ENCODE peak calls at places on chromosomes 11 and 22, in nine cellular contexts. U is RWPE1, M is activated T-cell treated with anti-CD3 and anti-CD28 coated beads for 1 hour, B is fibroblast of the aortic adventitia, R is NCI-H2029, W is kidney epithelial cell, L is upper lobe of right lung, X is head of caudate nucleus, K is H9. F is an unnamed sample.

GRCh38 chr11:110573411-110573810 is 138.8 kb downstream of the ARHGAP20 start:
- DNase-seq in U (no peak), M (no peak), B (no peak), R (no peak), W (no peak), L (no peak), X (no peak), K (no peak), F (no peak)

GRCh38 chr22:39907035-39907434 is 6.2 kb downstream of the GRAP2 start:
- DNase-seq in U (no peak), M (no peak), B (no peak), R (no peak), W (no peak), L (no peak), X (no peak), K (no peak), F (no peak)

GRCh38 chr11:133052537-133052936 is 479.8 kb downstream of the OPCML start:
- DNase-seq in U (no peak), M (no peak), B (no peak), R (no peak), W (no peak), L (no peak), X (no peak), K (no peak), F (no peak)

GRCh38 chr11:12066056-12066798 is 44.2 kb upstream of the MICAL2 start:
- DNase-seq in U (peak; percentile 88), M (no peak), B (peak; percentile 89), R (no peak), W (peak; percentile 99), L (no peak), X (no peak), K (no peak), F (peak; percentile 96)

GRCh38 chr11:126290887-126291286 is 8.0 kb downstream of the TIRAP start:
- DNase-seq in U (no peak), M (no peak), B (no peak), R (no peak), W (no peak), L (no peak), X (no peak), K (no peak), F (no peak)

GRCh38 chr11:130055637-130056036 is 14.1 kb upstream of the APLP2 start:
- DNase-seq in U (peak; percentile 29), M (no peak), B (peak; percentile 79), R (no peak), W (no peak), L (no peak), X (no peak), K (no peak), F (peak; percentile 57)

GRCh38 chr11:57459112-57460016 is 964 bp upstream of the RTN4RL2 start:
- DNase-seq in U (no peak), M (no peak), B (no peak), R (no peak), W (no peak), L (no peak), X (no peak), K (peak; percentile 39), F (no peak)

GRCh38 chr11:13535819-13536218 is 40.0 kb upstream of the PTH start:
- DNase-seq in U (no peak), M (no peak), B (no peak), R (no peak), W (no peak), L (no peak), X (no peak), K (no peak), F (peak; percentile 12)

GRCh38 chr11:75270896-75271415 is 30.4 kb downstream of the TPBGL start:
- DNase-seq in U (peak; percentile 42), M (no peak), B (peak; percentile 23), R (no peak), W (no peak), L (peak; percentile 18), X (no peak), K (no peak), F (peak; percentile 27)

GRCh38 chr22:17920145-17920605 is 104.2 kb downstream of the MICAL3 start:
- DNase-seq in U (peak; percentile 58), M (no peak), B (peak; percentile 32), R (peak; percentile 57), W (no peak), L (no peak), X (no peak), K (peak; percentile 68), F (peak; percentile 51)

GRCh38 chr11:35619030-35619753 is 932 bp downstream of the FJX1 start:
- DNase-seq in U (peak; percentile 33), M (no peak), B (no peak), R (peak; percentile 49), W (no peak), L (peak; percentile 66), X (peak; percentile 16), K (peak; percentile 74), F (peak; percentile 57)

GRCh38 chr11:8220261-8221024 is 43.2 kb downstream of the LMO1 start:
- DNase-seq in U (no peak), M (no peak), B (no peak), R (no peak), W (no peak), L (no peak), X (no peak), K (no peak), F (no peak)

GRCh38 chr22:30159561-30160353 is 79.5 kb downstream of the HORMAD2 start:
- DNase-seq in U (peak; percentile 9), M (no peak), B (peak; percentile 84), R (no peak), W (peak; percentile 56), L (no peak), X (no peak), K (no peak), F (peak; percentile 65)

GRCh38 chr11:62542750-62543567 is 3.6 kb downstream of the AHNAK start:
- DNase-seq in U (peak; percentile 67), M (peak; percentile 65), B (peak; percentile 86), R (peak; percentile 70), W (no peak), L (peak; percentile 89), X (peak; percentile 70), K (peak; percentile 86), F (peak; percentile 82)

GRCh38 chr11:120707098-120707497 is 195.6 kb downstream of the GRIK4 start:
- DNase-seq in U (no peak), M (no peak), B (no peak), R (no peak), W (peak; percentile 49), L (no peak), X (no peak), K (no peak), F (no peak)

GRCh38 chr22:24039046-24039445 is 27.9 kb downstream of the CABIN1 start:
- DNase-seq in U (no peak), M (no peak), B (no peak), R (no peak), W (no peak), L (no peak), X (no peak), K (no peak), F (no peak)

GRCh38 chr22:41177040-41177625 is 28.0 kb upstream of the L3MBTL2 start:
- DNase-seq in U (no peak), M (no peak), B (no peak), R (no peak), W (no peak), L (no peak), X (no peak), K (no peak), F (no peak)

GRCh38 chr22:46969961-46970360 is 207.5 kb downstream of the TBC1D22A start:
- DNase-seq in U (no peak), M (no peak), B (no peak), R (no peak), W (no peak), L (no peak), X (no peak), K (no peak), F (no peak)

GRCh38 chr22:49124588-49124987 is 703.1 kb downstream of the BRD1 start:
- DNase-seq in U (no peak), M (no peak), B (no peak), R (peak; percentile 69), W (no peak), L (no peak), X (no peak), K (peak; percentile 22), F (no peak)

GRCh38 chr11:117273550-117274289 is 17.4 kb upstream of the BACE1-AS start:
- DNase-seq in U (peak; percentile 61), M (no peak), B (peak; percentile 74), R (no peak), W (no peak), L (no peak), X (no peak), K (no peak), F (peak; percentile 79)

GRCh38 chr11:88555018-88555828 is 217.7 kb upstream of the CTSC start:
- DNase-seq in U (peak; percentile 85), M (no peak), B (peak; percentile 100), R (no peak), W (peak; percentile 98), L (no peak), X (no peak), K (no peak), F (peak; percentile 98)

GRCh38 chr11:69702239-69702668 is 1.6 kb downstream of the FGF19 start:
- DNase-seq in U (no peak), M (no peak), B (no peak), R (no peak), W (no peak), L (no peak), X (no peak), K (peak; percentile 89), F (no peak)

GRCh38 chr11:32056445-32056844 is 34.4 kb upstream of the RCN1 start:
- DNase-seq in U (no peak), M (no peak), B (peak; percentile 57), R (no peak), W (no peak), L (no peak), X (no peak), K (no peak), F (peak; percentile 78)

GRCh38 chr11:1936781-1937615 is 10.1 kb upstream of the MRPL23 start:
- DNase-seq in U (no peak), M (no peak), B (no peak), R (no peak), W (no peak), L (peak; percentile 62), X (no peak), K (no peak), F (no peak)

GRCh38 chr22:20175597-20175900 is 24.7 kb upstream of the CCDC188 start:
- DNase-seq in U (no peak), M (no peak), B (no peak), R (no peak), W (no peak), L (no peak), X (no peak), K (no peak), F (no peak)

GRCh38 chr11:12291313-12291712 is 86.1 kb upstream of the PARVA start:
- DNase-seq in U (no peak), M (no peak), B (no peak), R (peak; percentile 18), W (no peak), L (no peak), X (no peak), K (no peak), F (no peak)

GRCh38 chr11:64245401-64245796 is 1.3 kb downstream of the PPP1R14B start:
- DNase-seq in U (no peak), M (peak; percentile 51), B (no peak), R (peak; percentile 61), W (no peak), L (no peak), X (peak; percentile 68), K (no peak), F (peak; percentile 53)

GRCh38 chr11:76769071-76769560 is 14.0 kb upstream of the TSKU start:
- DNase-seq in U (no peak), M (no peak), B (no peak), R (no peak), W (no peak), L (no peak), X (no peak), K (no peak), F (no peak)

GRCh38 chr11:127625402-127625801 is 624.8 kb upstream of the KIRREL3 start:
- DNase-seq in U (no peak), M (no peak), B (no peak), R (no peak), W (no peak), L (no peak), X (no peak), K (no peak), F (no peak)

F was measured in MCF 10A.